ENCODE peak calls at places on chromosomes 2 and 18, in nine cellular contexts. P, Q, I, Z, T, M, V, C and B are unnamed samples.

GRCh38 chr2:223724831-223725230 is 112.6 kb downstream of the AP1S3 start:
- DNase-seq in P (no peak), Q (peak), I (no peak), Z (no peak), T (no peak), M (no peak), V (no peak), C (no peak), B (no peak)

GRCh38 chr2:110804915-110805314 is 72.5 kb downstream of the ACOXL start:
- DNase-seq in P (no peak), Q (no peak), I (no peak), Z (no peak), T (peak), M (no peak), V (no peak), C (no peak), B (no peak)

GRCh38 chr2:15242936-15243461 is 318.1 kb downstream of the NBAS start:
- DNase-seq in P (no peak), Q (no peak), I (no peak), Z (peak), T (no peak), M (no peak), V (no peak), C (no peak), B (no peak)

GRCh38 chr2:73233154-73233931 is at the start of gene PRADC1:
- DNase-seq in P (peak), Q (peak), I (peak), Z (peak), T (peak), M (peak), V (peak), C (peak), B (peak)

GRCh38 chr18:9215221-9215933 is 78.8 kb downstream of the ANKRD12 start:
- DNase-seq in P (no peak), Q (no peak), I (peak), Z (no peak), T (no peak), M (no peak), V (no peak), C (no peak), B (no peak)

GRCh38 chr18:79680100-79680879 is 687 bp downstream of the CTDP1 start:
- DNase-seq in P (no peak), Q (peak), I (peak), Z (peak), T (no peak), M (no peak), V (peak), C (peak), B (peak)

GRCh38 chr2:241855888-241856422 is 2.7 kb downstream of the PDCD1 start:
- DNase-seq in P (no peak), Q (no peak), I (no peak), Z (no peak), T (no peak), M (no peak), V (no peak), C (no peak), B (no peak)

GRCh38 chr2:85438291-85439110 is 20.0 kb downstream of the SH2D6 start:
- DNase-seq in P (no peak), Q (no peak), I (no peak), Z (no peak), T (no peak), M (no peak), V (no peak), C (no peak), B (no peak)

GRCh38 chr2:173571021-173571821 is 216.5 kb downstream of the CDCA7 start:
- DNase-seq in P (no peak), Q (peak), I (peak), Z (peak), T (no peak), M (no peak), V (peak), C (peak), B (no peak)

GRCh38 chr2:85887566-85888019 is 1.2 kb downstream of the ST3GAL5 start:
- DNase-seq in P (peak), Q (peak), I (peak), Z (peak), T (peak), M (peak), V (no peak), C (no peak), B (peak)

GRCh38 chr2:219415580-219416232 is 2.5 kb upstream of the DES start:
- DNase-seq in P (no peak), Q (no peak), I (no peak), Z (no peak), T (no peak), M (no peak), V (no peak), C (no peak), B (no peak)

GRCh38 chr2:71566271-71566858 is 113.0 kb downstream of the DYSF start:
- DNase-seq in P (no peak), Q (peak), I (peak), Z (no peak), T (no peak), M (no peak), V (no peak), C (peak), B (no peak)